ENCODE peak calls at places on chromosome 1, in four cellular contexts. B is effector CD4-positive, alpha-beta T cell; V is kidney glomerular epithelial cell; N is CD4-positive, CD25-positive, alpha-beta regulatory T cell. U is an unnamed sample.

GRCh38 chr1:219876798-219877209 is 51.6 kb downstream of the SLC30A10 start:
- DNase-seq in B (no peak), N (no peak), V (no peak), U (no peak)

GRCh38 chr1:42990757-42991346 is 32.2 kb upstream of the SLC2A1 start:
- DNase-seq in B (no peak), N (no peak), V (no peak), U (no peak)

GRCh38 chr1:155207578-155208405 is at the start of gene THBS3:
- DNase-seq in B (no peak), V (peak), N (no peak), U (no peak)

GRCh38 chr1:227562037-227562436 is 1.3 kb upstream of the ZNF678 start:
- DNase-seq in N (no peak), V (no peak), B (no peak), U (no peak)

GRCh38 chr1:165162671-165163241 is 193.8 kb downstream of the LMX1A start:
- DNase-seq in N (no peak), B (no peak), V (no peak), U (no peak)

GRCh38 chr1:71919812-71920509 is 362.4 kb downstream of the NEGR1 start:
- DNase-seq in N (no peak), B (no peak), V (no peak), U (no peak)

GRCh38 chr1:53508991-53509663 is 49.9 kb downstream of the DMRTB1 start:
- DNase-seq in V (peak), N (no peak), B (no peak), U (no peak)

GRCh38 chr1:17314491-17314971 is 6.5 kb downstream of the PADI4 start:
- DNase-seq in B (no peak), V (no peak), N (no peak), U (no peak)

GRCh38 chr1:212967767-212968166 is 17.4 kb downstream of the VASH2 start:
- DNase-seq in V (no peak), N (no peak), B (no peak), U (no peak)

GRCh38 chr1:244100691-244101453 is 49.8 kb downstream of the ZBTB18 start:
- DNase-seq in B (no peak), N (no peak), V (no peak), U (no peak)

GRCh38 chr1:36849956-36850355 is 184.4 kb downstream of the GRIK3 start:
- DNase-seq in B (no peak), N (no peak), V (no peak), U (no peak)

GRCh38 chr1:20265243-20265642 is 25.4 kb upstream of the VWA5B1 start:
- DNase-seq in B (no peak), V (no peak), N (no peak), U (no peak)

U was measured in T-helper 9 cell.